ENCODE peak calls at places on chromosomes 13 and 19, in six cellular contexts. One of them, this sample, is unnamed.

GRCh38 chr13:66312312-66313087 is 917.6 kb downstream of the PCDH9 start:
- DNase-seq in foreskin fibroblast: peak; percentile 87
- DNase-seq in H7: no peak
- DNase-seq in neuronal stem cell: no peak
- DNase-seq in fibroblast of pulmonary artery: peak; percentile 85
- DNase-seq in ovary: peak; percentile 21
- DNase-seq in this sample: peak; percentile 8

GRCh38 chr13:72521965-72522661 is 205.3 kb downstream of the MZT1 start:
- DNase-seq in foreskin fibroblast: no peak
- DNase-seq in H7: no peak
- DNase-seq in neuronal stem cell: no peak
- DNase-seq in fibroblast of pulmonary artery: no peak
- DNase-seq in ovary: no peak
- DNase-seq in this sample: no peak

GRCh38 chr13:99354371-99354951 is 47.3 kb upstream of the GPR183 start:
- DNase-seq in foreskin fibroblast: peak; percentile 23
- DNase-seq in H7: no peak
- DNase-seq in neuronal stem cell: no peak
- DNase-seq in fibroblast of pulmonary artery: no peak
- DNase-seq in ovary: no peak
- DNase-seq in this sample: no peak

GRCh38 chr19:10408511-10409291 is 5.4 kb upstream of the CDC37 start:
- DNase-seq in foreskin fibroblast: no peak
- DNase-seq in H7: peak; percentile 54
- DNase-seq in neuronal stem cell: no peak
- DNase-seq in fibroblast of pulmonary artery: no peak
- DNase-seq in ovary: no peak
- DNase-seq in this sample: peak; percentile 39

GRCh38 chr13:44191504-44192171 is 182.0 kb upstream of the SERP2 start:
- DNase-seq in foreskin fibroblast: peak; percentile 89
- DNase-seq in H7: peak; percentile 58
- DNase-seq in neuronal stem cell: peak; percentile 59
- DNase-seq in fibroblast of pulmonary artery: peak; percentile 86
- DNase-seq in ovary: peak; percentile 31
- DNase-seq in this sample: peak; percentile 62

GRCh38 chr19:14059652-14060155 is 2.2 kb downstream of the PALM3 start:
- DNase-seq in foreskin fibroblast: no peak
- DNase-seq in H7: peak; percentile 9
- DNase-seq in neuronal stem cell: no peak
- DNase-seq in fibroblast of pulmonary artery: no peak
- DNase-seq in ovary: no peak
- DNase-seq in this sample: no peak

GRCh38 chr13:102139626-102140025 is 262.2 kb downstream of the FGF14 start:
- DNase-seq in foreskin fibroblast: no peak
- DNase-seq in H7: no peak
- DNase-seq in neuronal stem cell: no peak
- DNase-seq in fibroblast of pulmonary artery: no peak
- DNase-seq in ovary: no peak
- DNase-seq in this sample: no peak

GRCh38 chr13:89695343-89696257 is 1651.9 kb upstream of the MIR17HG start:
- DNase-seq in foreskin fibroblast: no peak
- DNase-seq in H7: peak; percentile 22
- DNase-seq in neuronal stem cell: peak; percentile 57
- DNase-seq in fibroblast of pulmonary artery: peak; percentile 70
- DNase-seq in ovary: no peak
- DNase-seq in this sample: no peak

GRCh38 chr13:51502206-51502651 is 49.4 kb upstream of the INTS6 start:
- DNase-seq in foreskin fibroblast: peak; percentile 73
- DNase-seq in H7: no peak
- DNase-seq in neuronal stem cell: no peak
- DNase-seq in fibroblast of pulmonary artery: no peak
- DNase-seq in ovary: no peak
- DNase-seq in this sample: no peak

GRCh38 chr13:34161829-34162544 is 344.0 kb downstream of the RFC3 start:
- DNase-seq in foreskin fibroblast: peak; percentile 76
- DNase-seq in H7: no peak
- DNase-seq in neuronal stem cell: no peak
- DNase-seq in fibroblast of pulmonary artery: peak; percentile 87
- DNase-seq in ovary: no peak
- DNase-seq in this sample: no peak

GRCh38 chr19:7225741-7226140 is 68.5 kb downstream of the INSR start:
- DNase-seq in foreskin fibroblast: no peak
- DNase-seq in H7: no peak
- DNase-seq in neuronal stem cell: no peak
- DNase-seq in fibroblast of pulmonary artery: no peak
- DNase-seq in ovary: peak; percentile 39
- DNase-seq in this sample: no peak

GRCh38 chr13:49348748-49349147 is 95.1 kb downstream of the CAB39L start:
- DNase-seq in foreskin fibroblast: no peak
- DNase-seq in H7: peak; percentile 68
- DNase-seq in neuronal stem cell: no peak
- DNase-seq in fibroblast of pulmonary artery: no peak
- DNase-seq in ovary: no peak
- DNase-seq in this sample: no peak

GRCh38 chr13:80217614-80218456 is 123.1 kb downstream of the SPRY2 start:
- DNase-seq in foreskin fibroblast: no peak
- DNase-seq in H7: no peak
- DNase-seq in neuronal stem cell: peak; percentile 37
- DNase-seq in fibroblast of pulmonary artery: peak; percentile 96
- DNase-seq in ovary: no peak
- DNase-seq in this sample: no peak

GRCh38 chr13:71290963-71291937 is 575.8 kb downstream of the DACH1 start:
- DNase-seq in foreskin fibroblast: peak; percentile 11
- DNase-seq in H7: no peak
- DNase-seq in neuronal stem cell: no peak
- DNase-seq in fibroblast of pulmonary artery: peak; percentile 11
- DNase-seq in ovary: peak; percentile 20
- DNase-seq in this sample: peak; percentile 20

GRCh38 chr13:112159575-112160547 is 92.9 kb downstream of the SOX1 start:
- DNase-seq in foreskin fibroblast: no peak
- DNase-seq in H7: no peak
- DNase-seq in neuronal stem cell: no peak
- DNase-seq in fibroblast of pulmonary artery: no peak
- DNase-seq in ovary: no peak
- DNase-seq in this sample: no peak

GRCh38 chr19:34209726-34210125 is 37.4 kb downstream of the LSM14A start:
- DNase-seq in foreskin fibroblast: no peak
- DNase-seq in H7: no peak
- DNase-seq in neuronal stem cell: no peak
- DNase-seq in fibroblast of pulmonary artery: no peak
- DNase-seq in ovary: no peak
- DNase-seq in this sample: no peak

GRCh38 chr13:33717775-33718174 is 100.2 kb upstream of the RFC3 start:
- DNase-seq in foreskin fibroblast: peak; percentile 8
- DNase-seq in H7: no peak
- DNase-seq in neuronal stem cell: no peak
- DNase-seq in fibroblast of pulmonary artery: peak; percentile 9
- DNase-seq in ovary: no peak
- DNase-seq in this sample: no peak

GRCh38 chr19:15584095-15584494 is 30.9 kb upstream of the CYP4F8 start:
- DNase-seq in foreskin fibroblast: no peak
- DNase-seq in H7: no peak
- DNase-seq in neuronal stem cell: no peak
- DNase-seq in fibroblast of pulmonary artery: no peak
- DNase-seq in ovary: no peak
- DNase-seq in this sample: no peak
- H3K4me3 ChIP-seq in foreskin fibroblast: no peak overlapping the region
- H3K4me3 ChIP-seq in H7: no peak overlapping the region
- H3K4me3 ChIP-seq in neuronal stem cell: no peak overlapping the region
- H3K4me3 ChIP-seq in fibroblast of pulmonary artery: no peak overlapping the region
- H3K4me3 ChIP-seq in ovary: no peak overlapping the region
- H3K4me3 ChIP-seq in this sample: no peak overlapping the region

DNA sequence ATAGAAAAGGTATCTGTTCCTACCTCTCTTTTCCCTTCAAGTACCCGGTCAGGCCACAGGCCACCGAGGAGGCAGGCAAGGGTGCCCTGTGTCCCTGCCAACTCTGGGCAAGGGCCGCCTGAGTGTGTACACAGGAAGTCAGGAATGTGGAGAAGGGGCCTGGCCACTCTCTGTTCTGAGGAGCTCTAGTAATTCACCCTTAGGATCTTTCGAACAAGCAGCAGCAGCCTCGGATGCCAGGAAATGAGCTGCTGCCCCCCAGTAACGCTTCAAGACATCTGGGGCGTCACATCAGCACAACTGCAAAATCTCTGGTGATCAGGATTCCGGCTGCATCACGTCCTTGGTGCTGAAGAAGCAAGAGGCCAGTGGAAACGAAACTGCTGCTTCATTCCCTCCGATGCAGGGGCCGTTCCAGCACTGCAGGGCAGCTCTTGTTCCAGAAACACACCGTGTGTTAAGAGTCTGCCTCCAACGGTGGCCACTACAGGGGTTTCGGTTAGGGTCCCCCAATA is 2.0 kb downstream of the RAB20 start:
- DNase-seq in foreskin fibroblast: peak; percentile 76
- DNase-seq in H7: no peak
- DNase-seq in neuronal stem cell: no peak
- DNase-seq in fibroblast of pulmonary artery: peak; percentile 32
- DNase-seq in ovary: peak; percentile 57
- DNase-seq in this sample: no peak
- H3K4me3 ChIP-seq in foreskin fibroblast: peak overlapping the region; percentile 30
- H3K4me3 ChIP-seq in H7: no peak overlapping the region
- H3K4me3 ChIP-seq in neuronal stem cell: no peak overlapping the region
- H3K4me3 ChIP-seq in fibroblast of pulmonary artery: peak overlapping the region; percentile 83
- H3K4me3 ChIP-seq in ovary: peak overlapping the region; percentile 1
- H3K4me3 ChIP-seq in this sample: no peak overlapping the region

GRCh38 chr19:54388001-54388802 is 23.5 kb upstream of the LAIR1 start:
- DNase-seq in foreskin fibroblast: peak; percentile 23
- DNase-seq in H7: peak; percentile 45
- DNase-seq in neuronal stem cell: no peak
- DNase-seq in fibroblast of pulmonary artery: no peak
- DNase-seq in ovary: no peak
- DNase-seq in this sample: no peak
- H3K4me3 ChIP-seq in foreskin fibroblast: peak overlapping the region; percentile 22
- H3K4me3 ChIP-seq in H7: peak overlapping the region; percentile 3
- H3K4me3 ChIP-seq in neuronal stem cell: no peak overlapping the region
- H3K4me3 ChIP-seq in fibroblast of pulmonary artery: peak overlapping the region; percentile 36
- H3K4me3 ChIP-seq in ovary: no peak overlapping the region
- H3K4me3 ChIP-seq in this sample: no peak overlapping the region

DNA sequence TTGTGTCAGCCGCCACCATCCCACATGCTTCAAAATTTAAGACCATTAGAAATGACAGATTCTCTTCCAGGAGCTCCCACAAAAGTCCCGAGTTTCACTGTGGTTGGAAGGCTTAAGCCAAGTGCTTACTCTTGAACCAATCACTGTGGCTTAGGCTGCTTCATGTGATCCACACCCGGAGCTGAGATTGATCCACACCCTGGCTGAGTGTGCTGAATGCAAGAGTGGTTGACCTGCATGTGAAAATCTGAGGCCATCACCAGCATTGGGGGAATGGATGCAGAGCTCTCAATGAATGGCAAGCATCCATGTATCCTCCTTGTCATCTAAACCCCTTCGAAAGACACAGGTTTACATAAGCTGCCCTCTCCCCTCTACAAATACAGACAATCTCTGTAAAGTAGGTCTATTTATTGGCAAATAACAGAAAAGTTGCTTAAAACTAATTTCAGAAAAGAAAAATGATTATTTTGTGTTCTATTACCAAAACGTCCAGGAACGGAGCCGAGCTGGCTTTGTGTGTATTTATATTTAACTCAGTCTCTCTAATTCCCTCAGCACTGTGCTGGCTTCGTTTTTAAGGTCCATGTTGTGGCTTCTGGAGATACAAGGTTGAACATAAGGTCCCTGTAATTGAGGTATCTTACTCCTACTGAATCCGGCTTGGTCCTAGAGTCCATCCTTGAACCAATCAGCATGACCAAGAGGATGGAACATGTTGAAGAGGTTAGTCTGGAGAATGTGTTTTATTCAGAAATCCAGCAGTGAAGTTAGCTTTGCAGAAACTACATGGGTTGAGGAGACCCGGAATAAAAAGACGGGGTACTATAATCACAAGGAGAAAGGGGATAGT is 332.4 kb downstream of the LIG4 start:
- DNase-seq in foreskin fibroblast: no peak
- DNase-seq in H7: no peak
- DNase-seq in neuronal stem cell: no peak
- DNase-seq in fibroblast of pulmonary artery: no peak
- DNase-seq in ovary: no peak
- DNase-seq in this sample: peak; percentile 49
- H3K4me3 ChIP-seq in foreskin fibroblast: no peak overlapping the region
- H3K4me3 ChIP-seq in H7: no peak overlapping the region
- H3K4me3 ChIP-seq in neuronal stem cell: no peak overlapping the region
- H3K4me3 ChIP-seq in fibroblast of pulmonary artery: no peak overlapping the region
- H3K4me3 ChIP-seq in ovary: no peak overlapping the region
- H3K4me3 ChIP-seq in this sample: peak overlapping the region; percentile 42

GRCh38 chr13:21987793-21988192 is 316.9 kb downstream of the FGF9 start:
- DNase-seq in foreskin fibroblast: no peak
- DNase-seq in H7: no peak
- DNase-seq in neuronal stem cell: no peak
- DNase-seq in fibroblast of pulmonary artery: no peak
- DNase-seq in ovary: no peak
- DNase-seq in this sample: no peak
- H3K4me3 ChIP-seq in foreskin fibroblast: no peak overlapping the region
- H3K4me3 ChIP-seq in H7: no peak overlapping the region
- H3K4me3 ChIP-seq in neuronal stem cell: no peak overlapping the region
- H3K4me3 ChIP-seq in fibroblast of pulmonary artery: no peak overlapping the region
- H3K4me3 ChIP-seq in ovary: no peak overlapping the region
- H3K4me3 ChIP-seq in this sample: no peak overlapping the region

GRCh38 chr13:48232420-48233096 is 448 bp upstream of the ITM2B start:
- DNase-seq in foreskin fibroblast: peak; percentile 52
- DNase-seq in H7: peak; percentile 39
- DNase-seq in neuronal stem cell: no peak
- DNase-seq in fibroblast of pulmonary artery: no peak
- DNase-seq in ovary: no peak
- DNase-seq in this sample: no peak

GRCh38 chr13:48231080-48231479 is 1.9 kb upstream of the ITM2B start:
- DNase-seq in foreskin fibroblast: peak; percentile 13
- DNase-seq in H7: no peak
- DNase-seq in neuronal stem cell: no peak
- DNase-seq in fibroblast of pulmonary artery: peak; percentile 78
- DNase-seq in ovary: no peak
- DNase-seq in this sample: no peak

GRCh38 chr13:48230541-48230940 is 2.5 kb upstream of the ITM2B start:
- DNase-seq in foreskin fibroblast: no peak
- DNase-seq in H7: no peak
- DNase-seq in neuronal stem cell: no peak
- DNase-seq in fibroblast of pulmonary artery: no peak
- DNase-seq in ovary: no peak
- DNase-seq in this sample: no peak

GRCh38 chr13:48233097-48233885 is at the start of gene ITM2B:
- DNase-seq in foreskin fibroblast: peak; percentile 86
- DNase-seq in H7: peak; percentile 96
- DNase-seq in neuronal stem cell: peak; percentile 59
- DNase-seq in fibroblast of pulmonary artery: peak; percentile 74
- DNase-seq in ovary: peak; percentile 87
- DNase-seq in this sample: peak; percentile 78

GRCh38 chr13:48231948-48232347 is 1.1 kb upstream of the ITM2B start:
- DNase-seq in foreskin fibroblast: no peak
- DNase-seq in H7: no peak
- DNase-seq in neuronal stem cell: no peak
- DNase-seq in fibroblast of pulmonary artery: no peak
- DNase-seq in ovary: no peak
- DNase-seq in this sample: no peak
- H3K4me3 ChIP-seq in foreskin fibroblast: no peak overlapping the region
- H3K4me3 ChIP-seq in H7: no peak overlapping the region
- H3K4me3 ChIP-seq in neuronal stem cell: no peak overlapping the region
- H3K4me3 ChIP-seq in fibroblast of pulmonary artery: no peak overlapping the region
- H3K4me3 ChIP-seq in ovary: no peak overlapping the region
- H3K4me3 ChIP-seq in this sample: no peak overlapping the region

GRCh38 chr13:38969187-38969586 is 21.4 kb downstream of the STOML3 start:
- DNase-seq in foreskin fibroblast: no peak
- DNase-seq in H7: no peak
- DNase-seq in neuronal stem cell: no peak
- DNase-seq in fibroblast of pulmonary artery: no peak
- DNase-seq in ovary: no peak
- DNase-seq in this sample: no peak
- H3K4me3 ChIP-seq in foreskin fibroblast: no peak overlapping the region
- H3K4me3 ChIP-seq in H7: no peak overlapping the region
- H3K4me3 ChIP-seq in neuronal stem cell: no peak overlapping the region
- H3K4me3 ChIP-seq in fibroblast of pulmonary artery: no peak overlapping the region
- H3K4me3 ChIP-seq in ovary: no peak overlapping the region
- H3K4me3 ChIP-seq in this sample: no peak overlapping the region

This sample was measured in MG63.